ENCODE peak calls at places on chromosome 18, in nine cellular contexts. Q, F, W, T, Z, P, M, V and J are unnamed samples.

GRCh38 chr18:49013961-49014604 is 63.3 kb upstream of the SMAD7 start:
- DNase-seq in Q (no peak), F (no peak), W (no peak), T (no peak), Z (no peak), P (no peak), M (no peak), V (peak; percentile 7), J (peak; percentile 35)

GRCh38 chr18:8893628-8894231 is 188.4 kb downstream of the MTCL1 start:
- DNase-seq in Q (no peak), F (no peak), W (no peak), T (no peak), Z (no peak), P (no peak), M (no peak), V (no peak), J (no peak)

GRCh38 chr18:526681-527080 is 26.2 kb upstream of the COLEC12 start:
- DNase-seq in Q (no peak), F (no peak), W (no peak), T (no peak), Z (no peak), P (no peak), M (no peak), V (no peak), J (no peak)

GRCh38 chr18:49019446-49020045 is 68.8 kb upstream of the SMAD7 start:
- DNase-seq in Q (no peak), F (no peak), W (no peak), T (no peak), Z (no peak), P (no peak), M (no peak), V (peak; percentile 10), J (no peak)

GRCh38 chr18:66724664-66725356 is 120.9 kb upstream of the CDH19 start:
- DNase-seq in Q (no peak), F (no peak), W (no peak), T (no peak), Z (no peak), P (no peak), M (no peak), V (no peak), J (no peak)

GRCh38 chr18:43192408-43192807 is 76.9 kb upstream of the RIT2 start:
- DNase-seq in Q (no peak), F (no peak), W (no peak), T (no peak), Z (peak; percentile 31), P (no peak), M (no peak), V (no peak), J (no peak)

GRCh38 chr18:79447703-79448367 is 52.1 kb downstream of the NFATC1 start:
- DNase-seq in Q (no peak), F (no peak), W (no peak), T (no peak), Z (no peak), P (no peak), M (no peak), V (no peak), J (no peak)

GRCh38 chr18:59096098-59096779 is 43.4 kb upstream of the SEC11C start:
- DNase-seq in Q (no peak), F (no peak), W (no peak), T (no peak), Z (no peak), P (no peak), M (no peak), V (no peak), J (no peak)

GRCh38 chr18:46899274-46899948 is 17.9 kb downstream of the PIAS2 start:
- DNase-seq in Q (no peak), F (no peak), W (no peak), T (no peak), Z (no peak), P (no peak), M (no peak), V (no peak), J (no peak)

GRCh38 chr18:44453505-44453904 is 227.2 kb upstream of the SETBP1 start:
- DNase-seq in Q (no peak), F (no peak), W (no peak), T (no peak), Z (no peak), P (no peak), M (no peak), V (no peak), J (no peak)

GRCh38 chr18:27378396-27379094 is 193.4 kb upstream of the CHST9 start:
- DNase-seq in Q (no peak), F (no peak), W (no peak), T (no peak), Z (peak; percentile 59), P (peak; percentile 54), M (no peak), V (no peak), J (no peak)

GRCh38 chr18:50099725-50100414 is 95.1 kb downstream of the MYO5B start:
- DNase-seq in Q (no peak), F (no peak), W (no peak), T (no peak), Z (peak; percentile 62), P (no peak), M (no peak), V (no peak), J (no peak)

GRCh38 chr18:66587430-66587829 is 16.5 kb downstream of the CDH19 start:
- DNase-seq in Q (no peak), F (no peak), W (no peak), T (no peak), Z (no peak), P (no peak), M (no peak), V (no peak), J (no peak)

GRCh38 chr18:55672574-55673361 is 84.8 kb upstream of the TCF4 start:
- DNase-seq in Q (no peak), F (no peak), W (no peak), T (no peak), Z (no peak), P (no peak), M (no peak), V (no peak), J (no peak)

GRCh38 chr18:52333860-52334259 is 6.1 kb upstream of the DCC start:
- DNase-seq in Q (no peak), F (no peak), W (no peak), T (no peak), Z (no peak), P (no peak), M (no peak), V (no peak), J (no peak)

DNA sequence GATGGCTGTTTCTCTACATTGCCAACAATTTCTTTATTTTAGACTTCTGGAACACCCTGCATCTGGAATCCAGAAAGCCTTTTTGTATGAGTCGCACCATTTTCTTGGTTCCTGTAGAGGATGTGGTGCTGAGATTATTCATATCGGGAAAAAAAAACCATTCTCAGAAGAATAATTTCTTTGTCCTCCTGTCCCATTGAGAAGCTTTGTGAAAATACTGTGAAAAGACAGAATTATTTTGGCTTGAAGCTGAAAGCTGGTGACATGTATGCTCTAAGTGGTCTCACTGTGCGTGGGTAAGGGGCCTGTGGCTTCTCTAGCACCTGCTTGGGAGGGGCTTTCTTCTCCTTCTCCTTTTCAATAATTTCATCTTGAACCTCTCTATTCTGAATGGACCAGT is 138.4 kb downstream of the FAM210A start:
- DNase-seq in Q (no peak), F (no peak), W (no peak), T (no peak), Z (no peak), P (no peak), M (no peak), V (no peak), J (no peak)
- H3K4me3 ChIP-seq in Q (no peak overlapping the region), F (no peak overlapping the region), W (no peak overlapping the region), T (no peak overlapping the region), Z (no peak overlapping the region), P (no peak overlapping the region), M (no peak overlapping the region), V (no peak overlapping the region), J (no peak overlapping the region)

GRCh38 chr18:26059357-26059756 is 31.1 kb downstream of the SS18 start:
- DNase-seq in Q (no peak), F (no peak), W (no peak), T (no peak), Z (no peak), P (no peak), M (no peak), V (no peak), J (no peak)
- H3K36me3 ChIP-seq in Q (no peaks in the 10 kb centered on the region), F (peaks cover 29% of the 10 kb centered on the region), W (peaks cover 18% of the 10 kb centered on the region), T (peaks cover 5% of the 10 kb centered on the region), Z (peaks cover 16% of the 10 kb centered on the region), P (peaks cover 82% of the 10 kb centered on the region), M (peaks cover 99% of the 10 kb centered on the region), V (no peaks in the 10 kb centered on the region), J (peaks cover 10% of the 10 kb centered on the region)

DNA sequence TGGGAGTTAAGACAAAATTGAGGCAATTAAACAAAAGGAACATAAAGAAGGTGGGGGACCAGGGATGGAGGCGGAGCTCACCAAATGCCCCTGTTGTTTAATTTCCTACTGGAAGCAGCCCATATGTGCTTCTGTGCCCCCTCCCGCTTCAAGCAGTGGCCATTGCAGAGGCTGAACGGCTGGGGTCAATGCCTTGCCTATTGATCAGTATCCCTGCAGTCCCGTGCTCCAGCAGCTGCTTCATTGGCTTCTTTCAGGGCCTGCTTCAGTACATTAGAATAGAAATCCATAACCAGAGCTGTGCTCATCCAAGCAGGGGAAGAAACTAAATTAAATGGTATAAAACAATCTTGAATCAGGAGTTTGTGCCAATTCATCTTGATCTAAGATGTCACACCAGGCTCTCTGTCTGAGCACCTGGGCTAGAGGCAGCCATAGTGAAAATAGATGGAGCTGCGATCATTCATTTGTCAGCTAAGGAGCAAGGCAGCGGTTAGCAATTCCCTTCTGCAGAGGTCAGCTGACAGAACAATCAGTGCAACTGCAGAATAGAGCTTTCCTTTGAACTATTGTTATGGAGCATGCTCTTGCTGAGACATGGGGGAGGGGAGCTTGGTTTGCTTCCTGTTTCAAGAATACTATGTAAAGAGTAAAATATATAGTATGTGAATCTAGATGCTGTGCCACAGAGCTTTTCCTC is 222.4 kb downstream of the WDR7 start:
- DNase-seq in Q (no peak), F (no peak), W (no peak), T (no peak), Z (no peak), P (no peak), M (peak; percentile 17), V (no peak), J (no peak)
- H3K4me3 ChIP-seq in Q (no peak overlapping the region), F (no peak overlapping the region), W (no peak overlapping the region), T (no peak overlapping the region), Z (no peak overlapping the region), P (no peak overlapping the region), M (no peak overlapping the region), V (no peak overlapping the region), J (no peak overlapping the region)

GRCh38 chr18:76908277-76908676 is 85.9 kb downstream of the ZNF236 start:
- DNase-seq in Q (no peak), F (no peak), W (no peak), T (no peak), Z (no peak), P (no peak), M (no peak), V (no peak), J (no peak)

GRCh38 chr18:76911440-76911839 is 89.1 kb downstream of the ZNF236 start:
- DNase-seq in Q (no peak), F (no peak), W (no peak), T (no peak), Z (no peak), P (no peak), M (no peak), V (no peak), J (no peak)

GRCh38 chr18:76913583-76913982 is 91.2 kb downstream of the ZNF236 start:
- DNase-seq in Q (no peak), F (no peak), W (no peak), T (no peak), Z (no peak), P (no peak), M (no peak), V (no peak), J (no peak)

GRCh38 chr18:76905821-76906220 is 83.5 kb downstream of the ZNF236 start:
- DNase-seq in Q (no peak), F (no peak), W (no peak), T (no peak), Z (no peak), P (no peak), M (no peak), V (no peak), J (no peak)

GRCh38 chr18:76909418-76909817 is 87.1 kb downstream of the ZNF236 start:
- DNase-seq in Q (no peak), F (no peak), W (no peak), T (no peak), Z (no peak), P (no peak), M (no peak), V (no peak), J (no peak)
- H3K36me3 ChIP-seq in Q (no peaks in the 10 kb centered on the region), F (peaks cover 65% of the 10 kb centered on the region), W (peaks cover 43% of the 10 kb centered on the region), T (peaks cover 2% of the 10 kb centered on the region), Z (peaks cover 29% of the 10 kb centered on the region), P (peaks cover 56% of the 10 kb centered on the region), M (peaks cover 23% of the 10 kb centered on the region), V (no peaks in the 10 kb centered on the region), J (peaks cover 87% of the 10 kb centered on the region)